ENCODE peak calls at places on chromosomes 1 and 21, in eight cellular contexts. B is K562, Q is GM12864, O is epithelial cell of esophagus, I is cardiac fibroblast, M is lower lobe of right lung, Y is bronchial epithelial cell, T is stomach. A is an unnamed sample.

GRCh38 chr1:223670458-223671159 is 5.1 kb upstream of the CAPN8 start:
- DNase-seq in B (peak; percentile 62), Q (no peak), O (peak; percentile 63), I (peak; percentile 59), M (peak; percentile 62), Y (peak; percentile 69), T (peak; percentile 61), A (peak; percentile 47)

GRCh38 chr21:16013570-16013969 is 283.8 kb downstream of the USP25 start:
- DNase-seq in B (no peak), Q (no peak), O (no peak), I (no peak), M (no peak), Y (no peak), T (no peak), A (no peak)

GRCh38 chr1:32724678-32725594 is 22.4 kb upstream of the SYNC start:
- DNase-seq in B (peak; percentile 95), Q (no peak), O (peak; percentile 93), I (peak; percentile 95), M (no peak), Y (peak; percentile 93), T (peak; percentile 58), A (peak; percentile 19)

GRCh38 chr1:191160837-191161236 is 683.2 kb upstream of the BRINP3 start:
- DNase-seq in B (no peak), Q (no peak), O (no peak), I (no peak), M (no peak), Y (no peak), T (no peak), A (no peak)

GRCh38 chr1:1433804-1434130 is 1.7 kb upstream of the VWA1 start:
- DNase-seq in B (no peak), Q (no peak), O (peak; percentile 61), I (peak; percentile 66), M (no peak), Y (peak; percentile 58), T (peak; percentile 68), A (no peak)

GRCh38 chr1:47179988-47180563 is 9.8 kb downstream of the PDZK1IP1 start:
- DNase-seq in B (no peak), Q (no peak), O (no peak), I (no peak), M (no peak), Y (no peak), T (peak; percentile 43), A (no peak)

GRCh38 chr1:19036049-19036546 is 79.6 kb upstream of the IFFO2 start:
- DNase-seq in B (no peak), Q (no peak), O (no peak), I (no peak), M (no peak), Y (no peak), T (no peak), A (no peak)

GRCh38 chr1:118039170-118039569 is 109.6 kb downstream of the WDR3 start:
- DNase-seq in B (no peak), Q (no peak), O (no peak), I (no peak), M (no peak), Y (no peak), T (no peak), A (no peak)

GRCh38 chr1:1808206-1808605 is 29.9 kb upstream of the NADK start:
- DNase-seq in B (no peak), Q (no peak), O (no peak), I (no peak), M (no peak), Y (no peak), T (no peak), A (no peak)

GRCh38 chr1:18452550-18452949 is 28.2 kb upstream of the KLHDC7A start:
- DNase-seq in B (peak; percentile 91), Q (peak; percentile 13), O (no peak), I (peak; percentile 5), M (no peak), Y (peak; percentile 19), T (no peak), A (peak; percentile 54)

GRCh38 chr1:173507847-173508209 is 30.7 kb downstream of the PRDX6 start:
- DNase-seq in B (no peak), Q (no peak), O (peak; percentile 81), I (no peak), M (no peak), Y (peak; percentile 62), T (no peak), A (no peak)

GRCh38 chr1:221865808-221866207 is 123.9 kb upstream of the DUSP10 start:
- DNase-seq in B (no peak), Q (no peak), O (peak; percentile 83), I (peak; percentile 58), M (no peak), Y (peak; percentile 82), T (no peak), A (no peak)

GRCh38 chr1:219782929-219783328 is 145.4 kb downstream of the SLC30A10 start:
- DNase-seq in B (no peak), Q (no peak), O (no peak), I (no peak), M (no peak), Y (no peak), T (no peak), A (no peak)

GRCh38 chr1:29332204-29332603 is 95.9 kb downstream of the PTPRU start:
- DNase-seq in B (peak; percentile 61), Q (no peak), O (peak; percentile 44), I (peak; percentile 36), M (no peak), Y (peak; percentile 26), T (no peak), A (peak; percentile 48)

GRCh38 chr1:212749924-212750535 is 41.5 kb downstream of the NSL1 start:
- DNase-seq in B (peak; percentile 68), Q (no peak), O (peak; percentile 75), I (peak; percentile 89), M (no peak), Y (peak; percentile 69), T (no peak), A (peak; percentile 50)

GRCh38 chr1:174262747-174263241 is 103.5 kb downstream of the RABGAP1L start:
- DNase-seq in B (peak; percentile 42), Q (no peak), O (peak; percentile 61), I (peak; percentile 74), M (no peak), Y (peak; percentile 58), T (no peak), A (peak; percentile 61)

GRCh38 chr1:78469561-78469960 is 21.2 kb upstream of the PTGFR start:
- DNase-seq in B (no peak), Q (no peak), O (no peak), I (no peak), M (no peak), Y (no peak), T (no peak), A (no peak)

GRCh38 chr1:78472251-78472620 is 18.5 kb upstream of the PTGFR start:
- DNase-seq in B (no peak), Q (no peak), O (no peak), I (peak; percentile 60), M (no peak), Y (no peak), T (no peak), A (no peak)

GRCh38 chr1:78475888-78476610 is 14.7 kb upstream of the PTGFR start:
- DNase-seq in B (no peak), Q (no peak), O (peak; percentile 9), I (peak; percentile 75), M (no peak), Y (no peak), T (no peak), A (no peak)

GRCh38 chr1:78474092-78474491 is 16.7 kb upstream of the PTGFR start:
- DNase-seq in B (no peak), Q (no peak), O (no peak), I (no peak), M (no peak), Y (no peak), T (no peak), A (no peak)

DNA sequence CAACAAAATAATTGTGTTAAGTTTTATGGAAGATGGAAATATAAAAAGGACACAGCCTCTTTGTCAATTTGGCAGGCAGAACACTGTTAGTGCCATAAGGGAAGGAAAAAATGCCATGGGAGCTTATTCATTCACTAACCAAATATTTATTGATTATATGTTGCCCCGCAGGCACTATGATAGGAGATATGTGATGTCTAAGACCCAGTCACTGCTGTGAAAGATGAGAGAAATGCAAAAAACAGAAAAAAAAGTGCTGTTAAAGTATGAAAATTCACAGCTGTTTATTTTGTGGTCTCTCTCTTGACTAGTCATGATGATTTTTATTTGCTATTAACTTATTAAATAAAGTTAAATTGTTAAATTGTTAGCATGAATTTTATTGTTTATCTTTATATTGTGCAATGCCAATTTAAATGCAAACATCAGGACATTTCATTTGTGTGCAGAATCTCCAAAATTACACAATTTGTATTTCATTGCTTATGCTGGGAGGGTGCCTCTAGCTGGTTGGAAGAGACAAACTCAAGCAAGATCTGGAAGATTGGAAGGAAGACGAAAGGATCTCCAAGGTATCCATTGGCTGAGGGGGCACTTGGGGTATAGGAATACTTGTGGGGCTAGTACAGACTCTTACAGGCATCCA is 17.8 kb upstream of the PTGFR start:
- DNase-seq in B (no peak), Q (no peak), O (no peak), I (peak; percentile 56), M (no peak), Y (no peak), T (no peak), A (no peak)
- H3K4me3 ChIP-seq in B (no peak overlapping the region), Q (no peak overlapping the region), O (no peak overlapping the region), I (no peak overlapping the region), M (no peak overlapping the region), Y (no peak overlapping the region), T (no peak overlapping the region), A (no peak overlapping the region)

DNA sequence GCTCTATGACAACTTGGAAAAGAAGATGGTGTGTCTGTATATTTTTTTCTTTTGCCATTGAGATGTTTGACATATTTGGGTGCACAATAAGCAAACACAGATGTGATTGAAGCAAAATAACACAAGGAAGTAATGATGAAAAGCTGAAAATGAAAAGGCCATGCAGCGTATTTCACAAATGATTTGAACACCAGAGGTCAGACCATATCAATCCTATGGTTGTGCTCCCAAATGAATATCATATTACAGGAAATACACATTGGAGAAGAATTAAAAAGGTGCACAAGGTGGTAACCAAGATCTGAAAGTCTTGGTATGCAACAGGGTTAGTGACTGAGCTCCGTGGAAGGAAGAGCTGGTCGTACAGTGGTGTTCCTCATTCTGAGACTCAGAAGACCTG is 463.4 kb downstream of the LMO4 start:
- DNase-seq in B (no peak), Q (no peak), O (no peak), I (no peak), M (no peak), Y (no peak), T (no peak), A (no peak)
- TF ChIP-seq CTCF in B (no peak), Q (no peak), O (no peak), I (no peak), M (no peak), Y (no peak), T (no peak), A (no peak)

GRCh38 chr1:71045463-71046028 is 2.1 kb downstream of the PTGER3 start:
- DNase-seq in B (peak; percentile 20), Q (no peak), O (no peak), I (no peak), M (no peak), Y (no peak), T (no peak), A (no peak)
- H3K4me3 ChIP-seq in B (peak overlapping the region; percentile 66), Q (no peak overlapping the region), O (no peak overlapping the region), I (no peak overlapping the region), M (peak overlapping the region; percentile 10), Y (no peak overlapping the region), T (peak overlapping the region; percentile 62), A (no peak overlapping the region)

GRCh38 chr1:149936992-149937705 is 470 bp upstream of the MTMR11 start:
- DNase-seq in B (no peak), Q (no peak), O (peak; percentile 94), I (peak; percentile 60), M (no peak), Y (peak; percentile 96), T (no peak), A (peak; percentile 16)
- TF ChIP-seq CTCF in B (no peak), Q (no peak), O (peak; percentile 12), I (no peak), M (no peak), Y (peak; percentile 19), T (no peak), A (no peak)

A was measured in GM12865.